ENCODE peak calls at places on chromosomes 3 and 15, in four cellular contexts. T is heart right ventricle, L is AG10803, Q is thoracic aorta. O is an unnamed sample.

GRCh38 chr3:153094386-153094785 is 67.6 kb upstream of the RAP2B start:
- DNase-seq in T (no peak), Q (no peak), L (peak; percentile 20), O (no peak)

GRCh38 chr15:42141795-42142667 is 14.4 kb downstream of the PLA2G4F start:
- DNase-seq in Q (no peak), T (no peak), L (no peak), O (no peak)

GRCh38 chr15:83012038-83012490 is 625 bp upstream of the C15orf40 start:
- DNase-seq in Q (no peak), L (peak; percentile 18), T (no peak), O (no peak)

GRCh38 chr3:123883656-123884257 is 375 bp downstream of the MYLK start:
- DNase-seq in T (peak; percentile 15), Q (no peak), L (peak; percentile 16), O (no peak)

GRCh38 chr3:81302045-81302444 is 459.4 kb downstream of the GBE1 start:
- DNase-seq in T (no peak), Q (no peak), L (peak; percentile 58), O (peak; percentile 48)

GRCh38 chr3:49428697-49429100 is 425 bp downstream of the NICN1 start:
- DNase-seq in T (no peak), Q (no peak), L (no peak), O (no peak)

GRCh38 chr3:152192050-152192449 is 76.7 kb upstream of the MBNL1 start:
- DNase-seq in T (no peak), Q (no peak), L (no peak), O (no peak)

GRCh38 chr3:2511356-2511755 is 412.7 kb downstream of the CNTN4 start:
- DNase-seq in T (peak; percentile 33), Q (no peak), L (no peak), O (no peak)

GRCh38 chr3:126540342-126540849 is 16.4 kb downstream of the CHST13 start:
- DNase-seq in T (no peak), Q (peak; percentile 29), L (peak; percentile 96), O (peak; percentile 84)

GRCh38 chr3:191356586-191357439 is 26.5 kb upstream of the UTS2B start:
- DNase-seq in Q (peak; percentile 17), T (no peak), L (peak; percentile 73), O (peak; percentile 68)

GRCh38 chr3:156206157-156206556 is 85.8 kb downstream of the KCNAB1 start:
- DNase-seq in L (peak; percentile 78), Q (no peak), T (no peak), O (no peak)

GRCh38 chr3:58005662-58006061 is 2.6 kb upstream of the FLNB start:
- DNase-seq in Q (no peak), T (no peak), L (peak; percentile 87), O (peak; percentile 49)

GRCh38 chr3:183252973-183253363 is at the start of gene B3GNT5:
- DNase-seq in T (peak; percentile 21), Q (no peak), L (no peak), O (peak; percentile 91)

DNA sequence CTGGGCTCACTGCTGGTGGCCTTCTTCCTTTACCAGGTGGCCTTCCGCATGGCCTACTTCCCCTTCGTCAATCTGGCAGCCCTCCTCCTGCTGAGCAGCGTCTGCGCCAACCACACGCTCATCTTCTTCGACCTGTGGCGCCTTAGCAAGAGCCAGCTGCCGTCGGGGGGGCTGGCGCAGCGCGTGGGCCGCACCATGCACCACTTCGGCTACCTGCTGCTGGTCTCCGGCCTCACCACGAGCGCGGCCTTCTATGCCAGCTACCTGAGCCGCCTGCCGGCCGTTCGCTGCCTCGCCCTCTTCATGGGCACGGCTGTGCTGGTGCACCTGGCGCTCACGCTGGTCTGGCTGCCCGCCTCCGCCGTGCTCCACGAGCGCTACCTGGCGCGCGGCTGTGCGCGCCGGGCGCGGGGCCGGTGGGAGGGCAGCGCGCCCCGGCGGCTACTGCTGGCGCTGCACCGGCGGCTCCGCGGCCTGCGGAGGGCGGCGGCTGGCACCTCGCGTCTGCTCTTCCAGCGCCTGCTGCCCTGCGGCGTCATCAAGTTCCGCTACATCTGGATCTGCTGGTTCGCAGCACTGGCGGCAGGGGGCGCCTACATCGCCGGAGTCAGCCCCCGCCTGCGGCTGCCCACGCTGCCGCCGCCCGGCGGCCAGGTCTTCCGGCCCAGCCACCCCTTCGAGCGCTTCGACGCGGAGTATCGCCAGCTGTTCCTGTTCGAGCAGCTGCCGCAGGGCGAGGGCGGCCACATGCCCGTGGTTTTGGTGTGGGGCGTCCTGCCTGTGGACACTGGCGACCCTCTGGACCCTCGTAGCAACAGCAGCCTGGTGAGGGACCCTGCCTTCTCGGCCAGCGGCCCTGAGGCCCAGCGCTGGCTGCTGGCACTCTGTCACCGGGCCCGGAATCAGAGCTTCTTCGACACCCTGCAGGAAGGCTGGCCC is 9.9 kb downstream of the DISP2 start:
- DNase-seq in T (peak; percentile 84), Q (peak; percentile 37), L (peak; percentile 88), O (peak; percentile 83)
- TF ChIP-seq CTCF in T (peak; percentile 79), Q (peak; percentile 83), L (peak; percentile 64), O (peak; percentile 52)

GRCh38 chr3:165522371-165522770 is 314.9 kb downstream of the BCHE start:
- DNase-seq in L (no peak), Q (no peak), T (no peak), O (no peak)

GRCh38 chr3:165521131-165521871 is 315.9 kb downstream of the BCHE start:
- DNase-seq in Q (no peak), L (no peak), T (no peak), O (no peak)

GRCh38 chr3:165523801-165524200 is 313.4 kb downstream of the BCHE start:
- DNase-seq in T (no peak), L (no peak), Q (no peak), O (no peak)

GRCh38 chr3:165529451-165529850 is 307.8 kb downstream of the BCHE start:
- DNase-seq in T (no peak), Q (no peak), L (no peak), O (no peak)

GRCh38 chr3:165526367-165526766 is 310.9 kb downstream of the BCHE start:
- DNase-seq in T (no peak), Q (no peak), L (no peak), O (no peak)
- TF ChIP-seq CTCF in T (no peak), Q (no peak), L (no peak), O (no peak)

DNA sequence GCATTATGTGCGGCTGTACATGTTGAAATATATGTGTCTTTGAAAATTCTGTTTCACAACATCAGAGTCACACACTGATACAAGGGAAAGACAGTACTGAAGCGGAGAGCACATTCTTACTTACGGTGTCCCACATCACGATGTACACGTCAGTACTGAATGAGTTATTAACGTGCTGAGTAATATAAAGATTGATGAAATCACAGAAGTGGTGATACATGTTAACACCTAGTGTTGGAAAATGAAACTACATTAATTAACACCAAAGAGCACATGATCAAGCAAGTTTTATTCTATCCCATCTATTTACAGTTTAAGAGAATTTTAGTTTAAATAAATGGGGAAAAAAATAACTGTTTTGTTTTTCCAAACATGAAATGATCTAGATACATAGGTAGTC is 15.6 kb downstream of the EOGT start:
- DNase-seq in T (no peak), Q (no peak), L (no peak), O (no peak)
- TF ChIP-seq CTCF in T (no peak), Q (no peak), L (no peak), O (no peak)

GRCh38 chr15:76963596-76963995 is 31.3 kb upstream of the PSTPIP1 start:
- DNase-seq in Q (no peak), L (no peak), T (no peak), O (no peak)

GRCh38 chr15:76964157-76964556 is 30.8 kb upstream of the PSTPIP1 start:
- DNase-seq in T (no peak), L (no peak), Q (no peak), O (no peak)

GRCh38 chr15:76962337-76963013 is 30.9 kb downstream of the RCN2 start:
- DNase-seq in Q (no peak), T (no peak), L (no peak), O (no peak)

GRCh38 chr15:76967067-76967466 is 27.9 kb upstream of the PSTPIP1 start:
- DNase-seq in Q (no peak), L (no peak), T (no peak), O (no peak)

GRCh38 chr15:76961277-76962010 is 29.9 kb downstream of the RCN2 start:
- DNase-seq in T (no peak), L (no peak), Q (no peak), O (no peak)
- TF ChIP-seq CTCF in T (no peak), L (no peak), Q (no peak), O (no peak)

DNA sequence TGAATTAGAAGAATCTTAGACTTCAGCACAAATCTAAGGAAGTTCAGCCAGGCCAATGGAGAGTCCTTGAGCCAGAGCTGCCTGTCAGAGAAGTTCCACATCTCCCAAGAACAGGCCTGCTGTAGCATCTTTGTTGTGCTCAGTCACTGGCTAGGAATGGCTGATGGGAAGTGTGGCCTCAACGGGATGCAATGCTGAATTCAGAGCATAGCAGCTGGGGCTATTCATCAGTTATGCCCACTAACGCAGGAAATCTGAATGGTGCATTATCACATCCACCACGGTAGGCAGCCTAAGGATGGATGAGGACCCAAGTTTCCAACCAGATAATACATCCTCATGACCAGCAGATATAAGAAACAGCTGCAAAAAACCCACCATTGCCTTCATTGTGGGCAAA is 3.2 kb upstream of the EIF1B start:
- DNase-seq in L (peak; percentile 57), Q (no peak), T (no peak), O (no peak)
- TF ChIP-seq CTCF in L (no peak), Q (no peak), T (no peak), O (no peak)

DNA sequence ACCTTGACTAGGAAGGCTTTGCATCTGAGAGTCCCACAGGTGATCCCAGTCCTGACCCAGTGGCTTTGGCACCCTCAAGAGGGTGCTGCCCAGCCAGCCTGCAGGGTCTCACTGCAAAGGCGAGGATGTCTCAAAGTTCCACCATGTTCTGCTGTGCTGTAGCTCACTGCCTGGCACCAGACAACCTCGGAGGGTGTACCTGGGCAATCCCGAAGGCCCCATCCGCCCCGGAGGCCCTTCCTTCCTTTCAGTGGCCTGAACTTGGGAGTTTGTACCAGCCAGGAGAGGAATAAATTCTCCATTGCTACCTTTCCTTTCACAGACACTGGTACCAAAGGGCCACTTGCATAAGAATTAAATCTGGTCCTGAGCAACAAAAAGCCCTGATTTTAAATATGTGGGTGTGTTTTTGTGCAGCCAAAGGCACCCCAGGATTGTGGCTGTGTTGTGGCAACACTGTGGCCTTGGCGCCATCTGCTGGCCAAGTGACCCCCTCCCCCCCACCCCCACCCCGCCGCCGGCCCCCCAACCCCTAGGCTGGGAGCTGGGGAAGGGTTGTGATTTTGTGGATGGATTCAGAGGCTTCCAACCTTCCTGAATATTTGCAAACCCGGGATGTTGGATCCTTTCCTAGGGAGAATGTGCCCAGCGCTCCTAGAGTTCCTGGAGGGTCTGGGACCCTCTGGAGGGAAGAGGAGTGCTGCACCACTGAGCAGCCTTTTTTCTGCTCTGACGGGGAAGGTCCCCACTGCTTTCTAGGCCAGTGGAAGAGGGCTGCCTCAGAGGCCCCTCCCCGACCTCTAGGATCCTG is 9.7 kb upstream of the PTPN23 start:
- DNase-seq in Q (no peak), L (no peak), T (peak; percentile 31), O (no peak)
- TF ChIP-seq CTCF in Q (peak; percentile 20), L (peak; percentile 30), T (peak; percentile 55), O (peak; percentile 54)

O was measured in Calu3.